ENCODE peak calls at places on chromosomes 3 and 15, in ten cellular contexts. P is hypothalamus; J is stimulated activated CD4-positive, alpha-beta T cell treated with anti-CD3 and anti-CD28 coated beads, Interleukin-1b, Interleukin-23, amount 100 ng/mL, for 24 hours; G is CD8-positive, alpha-beta memory T cell; T is Right ventricle myocardium superior; O is NCI-H2081 treated with DMSO at 0.1 percent for 48 hours; N is activated CD4-positive, alpha-beta T cell treated with anti-CD3 and anti-CD28 coated beads, Interleukin-2, amount 50 U/mL, for 48 hours; B is myocyte; I is nephron progenitor cell; W is amygdala. V is an unnamed sample.

GRCh38 chr3:142863010-142863787 is 25.7 kb downstream of the PCOLCE2 start:
- DNase-seq in P (no peak), J (no peak), G (no peak), T (no peak), O (no peak), N (no peak), B (peak; percentile 9), I (no peak), W (no peak), V (no peak)

GRCh38 chr15:72307036-72307435 is 12.9 kb downstream of the CELF6 start:
- DNase-seq in P (no peak), J (no peak), G (no peak), T (no peak), O (no peak), N (no peak), B (no peak), I (no peak), W (peak; percentile 25), V (no peak)

GRCh38 chr15:81480645-81481053 is 106.6 kb upstream of the TMC3 start:
- DNase-seq in P (no peak), J (no peak), G (peak; percentile 23), T (no peak), O (peak; percentile 25), N (no peak), B (peak; percentile 78), I (peak; percentile 49), W (no peak), V (no peak)

GRCh38 chr3:10366681-10367101 is 45.8 kb upstream of the SEC13 start:
- DNase-seq in P (no peak), J (peak; percentile 61), G (no peak), T (peak; percentile 13), O (no peak), N (peak; percentile 77), B (peak; percentile 99), I (no peak), W (no peak), V (peak; percentile 41)

GRCh38 chr3:55750525-55750924 is 263.4 kb upstream of the WNT5A start:
- DNase-seq in P (no peak), J (no peak), G (no peak), T (no peak), O (no peak), N (no peak), B (peak; percentile 75), I (no peak), W (no peak), V (no peak)

GRCh38 chr3:9913601-9914000 is 3.3 kb upstream of the IL17RC start:
- DNase-seq in P (no peak), J (no peak), G (no peak), T (no peak), O (no peak), N (no peak), B (no peak), I (no peak), W (no peak), V (no peak)

GRCh38 chr3:42189071-42189470 is 76.9 kb downstream of the CCK start:
- DNase-seq in P (no peak), J (no peak), G (no peak), T (no peak), O (no peak), N (no peak), B (peak; percentile 52), I (no peak), W (no peak), V (no peak)

GRCh38 chr3:58459160-58459559 is 25.5 kb upstream of the PDHB start:
- DNase-seq in P (no peak), J (no peak), G (no peak), T (no peak), O (no peak), N (no peak), B (no peak), I (no peak), W (no peak), V (no peak)

GRCh38 chr3:46090161-46090591 is 62.9 kb upstream of the XCR1 start:
- DNase-seq in P (no peak), J (no peak), G (no peak), T (no peak), O (no peak), N (peak; percentile 41), B (peak; percentile 55), I (no peak), W (no peak), V (no peak)

GRCh38 chr15:40266828-40267304 is 16.0 kb downstream of the ANKRD63 start:
- DNase-seq in P (no peak), J (no peak), G (no peak), T (no peak), O (no peak), N (no peak), B (peak; percentile 70), I (no peak), W (no peak), V (no peak)

GRCh38 chr15:57505056-57505713 is 86.5 kb upstream of the MYZAP start:
- DNase-seq in P (no peak), J (no peak), G (no peak), T (no peak), O (no peak), N (no peak), B (no peak), I (no peak), W (no peak), V (no peak)

GRCh38 chr3:78858165-78858564 is 909.6 kb downstream of the ROBO1 start:
- DNase-seq in P (no peak), J (no peak), G (no peak), T (no peak), O (no peak), N (no peak), B (peak; percentile 24), I (no peak), W (no peak), V (no peak)

GRCh38 chr15:34011476-34011875 is 27.5 kb downstream of the AVEN start:
- DNase-seq in P (no peak), J (no peak), G (no peak), T (no peak), O (no peak), N (no peak), B (peak; percentile 95), I (no peak), W (no peak), V (no peak)

GRCh38 chr15:59232476-59232875 is 25.8 kb downstream of the LDHAL6B start:
- DNase-seq in P (no peak), J (no peak), G (no peak), T (no peak), O (no peak), N (no peak), B (peak; percentile 63), I (no peak), W (no peak), V (no peak)

GRCh38 chr15:98875309-98875708 is 132.3 kb downstream of the PGPEP1L start:
- DNase-seq in P (no peak), J (no peak), G (no peak), T (no peak), O (no peak), N (no peak), B (no peak), I (no peak), W (no peak), V (no peak)

GRCh38 chr3:110664148-110664547 is 407.5 kb upstream of the NECTIN3 start:
- DNase-seq in P (no peak), J (no peak), G (no peak), T (no peak), O (no peak), N (no peak), B (peak; percentile 22), I (no peak), W (no peak), V (no peak)

GRCh38 chr3:172607305-172608121 is 84.3 kb upstream of the TNFSF10 start:
- DNase-seq in P (no peak), J (no peak), G (no peak), T (no peak), O (no peak), N (no peak), B (no peak), I (no peak), W (no peak), V (no peak)

GRCh38 chr3:172056416-172056815 is 17.0 kb downstream of the FNDC3B start:
- DNase-seq in P (no peak), J (no peak), G (no peak), T (no peak), O (no peak), N (no peak), B (no peak), I (no peak), W (no peak), V (no peak)

GRCh38 chr3:159804726-159805410 is 183.8 kb upstream of the IL12A start:
- DNase-seq in P (no peak), J (peak; percentile 18), G (no peak), T (peak; percentile 53), O (peak; percentile 33), N (peak; percentile 35), B (peak; percentile 88), I (peak; percentile 60), W (peak; percentile 42), V (no peak)

GRCh38 chr15:95626501-95627361 is 703.8 kb upstream of the NR2F2 start:
- DNase-seq in P (no peak), J (no peak), G (no peak), T (no peak), O (no peak), N (no peak), B (peak; percentile 25), I (peak; percentile 47), W (no peak), V (no peak)

GRCh38 chr3:55332191-55332590 is 154.9 kb downstream of the WNT5A start:
- DNase-seq in P (no peak), J (no peak), G (no peak), T (no peak), O (no peak), N (no peak), B (no peak), I (peak; percentile 15), W (no peak), V (no peak)

GRCh38 chr3:45644063-45644462 is 45.1 kb upstream of the SACM1L start:
- DNase-seq in P (no peak), J (no peak), G (no peak), T (no peak), O (no peak), N (no peak), B (peak; percentile 47), I (no peak), W (no peak), V (no peak)

GRCh38 chr15:72796515-72797337 is 13.2 kb upstream of the ADPGK start:
- DNase-seq in P (no peak), J (peak; percentile 25), G (peak; percentile 40), T (peak; percentile 68), O (no peak), N (peak; percentile 53), B (peak; percentile 54), I (peak; percentile 74), W (peak; percentile 24), V (no peak)

GRCh38 chr15:59541750-59542149 is 69.8 kb upstream of the GCNT3 start:
- DNase-seq in P (no peak), J (no peak), G (no peak), T (no peak), O (no peak), N (no peak), B (no peak), I (no peak), W (no peak), V (no peak)

GRCh38 chr3:87006844-87007439 is 16.0 kb upstream of the VGLL3 start:
- DNase-seq in P (no peak), J (no peak), G (no peak), T (no peak), O (no peak), N (no peak), B (no peak), I (no peak), W (no peak), V (no peak)

GRCh38 chr3:160196511-160197104 is 28.6 kb upstream of the C3orf80 start:
- DNase-seq in P (no peak), J (no peak), G (no peak), T (peak; percentile 56), O (no peak), N (no peak), B (no peak), I (no peak), W (no peak), V (no peak)

GRCh38 chr15:96223939-96224338 is 106.6 kb upstream of the NR2F2 start:
- DNase-seq in P (no peak), J (no peak), G (no peak), T (no peak), O (no peak), N (no peak), B (no peak), I (no peak), W (no peak), V (no peak)

GRCh38 chr15:25240461-25241021 is 198.3 kb downstream of the UBE3A start:
- DNase-seq in P (no peak), J (no peak), G (no peak), T (peak; percentile 31), O (no peak), N (no peak), B (no peak), I (no peak), W (no peak), V (no peak)

V was measured in stimulated activated naive CD4-positive, alpha-beta T cell treated with Interleukin-2 at 50 U/mL for 16 hours.